ENCODE peak calls at places on chromosomes 13 and 19, in eight cellular contexts. I is WTC11, R is GM23248, G is T-helper 17 cell, H is left kidney, S is omental fat pad, N is AG08396, Z is AML-193. K is an unnamed sample.

GRCh38 chr19:17495639-17496265 is 15.7 kb upstream of the PGLS start:
- DNase-seq in H (no peak), G (no peak), I (no peak), N (no peak), Z (no peak), R (no peak), S (no peak), K (no peak)

GRCh38 chr13:40682449-40683240 is 16.2 kb upstream of the FOXO1 start:
- DNase-seq in R (peak), Z (peak), S (no peak), I (no peak), H (peak), G (no peak), N (no peak), K (peak)

GRCh38 chr13:71303144-71303543 is 563.9 kb downstream of the DACH1 start:
- DNase-seq in G (no peak), H (peak), R (no peak), I (no peak), Z (no peak), N (no peak), S (no peak), K (no peak)

GRCh38 chr19:15180451-15181390 is 20.1 kb downstream of the NOTCH3 start:
- DNase-seq in H (peak), R (peak), G (no peak), Z (no peak), S (no peak), I (peak), N (no peak), K (no peak)

GRCh38 chr19:22945560-22945959 is 57.4 kb downstream of the ZNF728 start:
- DNase-seq in Z (no peak), R (peak), I (no peak), G (no peak), H (peak), N (no peak), S (no peak), K (peak)

GRCh38 chr19:17402982-17403855 is 2.2 kb downstream of the BST2 start:
- DNase-seq in G (no peak), I (peak), R (peak), H (peak), Z (no peak), S (no peak), N (peak), K (peak)

GRCh38 chr13:36430247-36431203 is 1.8 kb upstream of the CCNA1 start:
- DNase-seq in I (peak), H (peak), G (no peak), S (no peak), R (peak), Z (no peak), N (no peak), K (no peak)

GRCh38 chr19:5031231-5032100 is 62.6 kb downstream of the KDM4B start:
- DNase-seq in R (peak), N (peak), I (peak), G (peak), Z (peak), S (peak), H (peak), K (peak)

GRCh38 chr13:30421093-30422055 is 919 bp upstream of the UBE2L5 start:
- DNase-seq in R (peak), S (no peak), I (peak), G (peak), N (peak), H (peak), Z (peak), K (peak)

GRCh38 chr13:109605846-109606245 is 180.5 kb downstream of the IRS2 start:
- DNase-seq in R (no peak), S (no peak), Z (no peak), G (no peak), I (no peak), H (no peak), N (no peak), K (no peak)

GRCh38 chr13:80276371-80277289 is 64.3 kb downstream of the SPRY2 start:
- DNase-seq in S (no peak), R (peak), N (peak), G (no peak), Z (peak), I (peak), H (peak), K (peak)

GRCh38 chr19:36152061-36152885 is at the start of gene COX7A1:
- DNase-seq in H (peak), I (no peak), Z (no peak), N (peak), G (no peak), S (no peak), R (peak), K (no peak)

GRCh38 chr19:5308471-5309437 is 31.9 kb downstream of the PTPRS start:
- DNase-seq in N (peak), Z (no peak), R (peak), S (peak), H (peak), G (no peak), I (no peak), K (peak)

GRCh38 chr19:53158119-53158656 is 665 bp downstream of the ZNF347 start:
- DNase-seq in I (peak), N (peak), H (peak), S (no peak), Z (peak), G (peak), R (peak), K (peak)

GRCh38 chr13:110211046-110211445 is 95.9 kb downstream of the COL4A1 start:
- DNase-seq in S (no peak), H (no peak), Z (no peak), N (no peak), G (no peak), R (no peak), I (no peak), K (no peak)

GRCh38 chr13:33262069-33262487 is 23.5 kb downstream of the STARD13 start:
- DNase-seq in R (peak), H (peak), N (no peak), G (no peak), Z (no peak), S (no peak), I (peak), K (no peak)

GRCh38 chr13:24149306-24150032 is 11.1 kb upstream of the SPATA13 start:
- DNase-seq in Z (no peak), S (no peak), H (no peak), N (no peak), G (no peak), I (no peak), R (peak), K (no peak)

GRCh38 chr19:55383789-55384575 is at the start of gene TMEM238:
- DNase-seq in N (peak), G (peak), Z (peak), I (peak), S (no peak), H (peak), R (peak), K (peak)

GRCh38 chr13:44471686-44472085 is 98.1 kb downstream of the SERP2 start:
- DNase-seq in S (no peak), I (no peak), R (peak), Z (no peak), N (no peak), H (no peak), G (no peak), K (no peak)

GRCh38 chr13:66689037-66689619 is 541.0 kb downstream of the PCDH9 start:
- DNase-seq in I (no peak), H (peak), G (no peak), N (no peak), S (no peak), Z (no peak), R (no peak), K (no peak)

GRCh38 chr13:44191504-44192171 is 182.0 kb upstream of the SERP2 start:
- DNase-seq in Z (peak), N (peak), R (peak), G (no peak), S (no peak), H (peak), I (peak), K (peak)

GRCh38 chr13:25171517-25172302 is at the start of gene AMER2:
- DNase-seq in I (peak), R (peak), Z (no peak), S (no peak), G (no peak), H (peak), N (peak), K (no peak)

GRCh38 chr13:114128624-114129522 is 3.5 kb downstream of the RASA3 start:
- DNase-seq in Z (peak), H (peak), G (peak), N (peak), R (peak), S (peak), I (no peak), K (peak)

GRCh38 chr19:16208064-16208759 is 10.5 kb downstream of the AP1M1 start:
- DNase-seq in N (no peak), S (no peak), G (no peak), Z (no peak), I (peak), R (no peak), H (no peak), K (no peak)

GRCh38 chr19:48608798-48609263 is 2.3 kb downstream of the SPACA4 start:
- DNase-seq in I (peak), N (peak), Z (peak), H (peak), G (peak), R (peak), S (no peak), K (peak)

GRCh38 chr19:4749870-4750269 is 26.2 kb upstream of the DPP9 start:
- DNase-seq in G (no peak), S (no peak), R (no peak), N (no peak), Z (no peak), H (peak), I (no peak), K (no peak)

GRCh38 chr13:71774863-71775262 is 92.1 kb downstream of the DACH1 start:
- DNase-seq in Z (no peak), N (no peak), R (no peak), H (no peak), I (no peak), S (no peak), G (no peak), K (no peak)

GRCh38 chr13:65454403-65454802 is 1775.7 kb downstream of the PCDH9 start:
- DNase-seq in I (no peak), S (no peak), H (no peak), R (no peak), N (no peak), Z (no peak), G (no peak), K (no peak)

GRCh38 chr13:110812111-110812868 is 98.8 kb downstream of the ING1 start:
- DNase-seq in S (no peak), Z (no peak), H (peak), R (peak), G (no peak), N (no peak), I (peak), K (no peak)

GRCh38 chr13:78430166-78430791 is 173.1 kb downstream of the POU4F1 start:
- DNase-seq in R (no peak), Z (no peak), N (no peak), I (no peak), G (no peak), H (peak), S (no peak), K (no peak)

GRCh38 chr13:113877149-113877990 is 13.5 kb upstream of the GAS6 start:
- DNase-seq in H (no peak), R (no peak), N (no peak), S (no peak), I (no peak), Z (no peak), G (no peak), K (no peak)

GRCh38 chr13:30371649-30372265 is 50.5 kb upstream of the UBE2L5 start:
- DNase-seq in G (peak), Z (peak), R (peak), S (no peak), H (peak), N (peak), I (no peak), K (peak)

GRCh38 chr19:38699027-38699346 is 45.3 kb downstream of the CAPN12 start:
- DNase-seq in H (no peak), S (no peak), R (no peak), I (no peak), G (no peak), Z (no peak), N (no peak), K (no peak)

GRCh38 chr13:114019367-114019766 is 45.5 kb upstream of the C13orf46 start:
- DNase-seq in S (no peak), Z (no peak), H (no peak), N (peak), I (peak), G (peak), R (peak), K (peak)

GRCh38 chr19:28917661-28918060 is 295.3 kb downstream of the UQCRFS1 start:
- DNase-seq in N (no peak), Z (no peak), H (no peak), I (no peak), R (no peak), S (no peak), G (no peak), K (no peak)

GRCh38 chr19:34135401-34135800 is 36.9 kb upstream of the LSM14A start:
- DNase-seq in R (no peak), S (no peak), N (no peak), I (no peak), Z (no peak), H (peak), G (no peak), K (peak)

GRCh38 chr13:27542220-27542619 is 78.1 kb downstream of the LNX2 start:
- DNase-seq in I (no peak), G (no peak), S (no peak), H (no peak), Z (no peak), R (no peak), N (no peak), K (no peak)

GRCh38 chr19:44816301-44816700 is 7.4 kb downstream of the BCAM start:
- DNase-seq in H (no peak), S (no peak), Z (no peak), I (no peak), N (no peak), R (no peak), G (no peak), K (no peak)

K was measured in NB4.